ENCODE peak calls at places on chromosomes 4 and X, in ten cellular contexts. K, B, I, P, O, F, G, Z, V and X are unnamed samples. For H3K9me3 and H3K4me1, the result is how much of the 10 kb centered on the place peaks cover.

GRCh38 chrX:3066555-3066954 is 25.3 kb downstream of the ARSF start:
- DNase-seq in V (no peak), B (no peak), O (peak), F (no peak), I (no peak), K (no peak), Z (peak), G (no peak), P (no peak), X (no peak)

GRCh38 chr4:57037982-57038604 is 59.4 kb downstream of the POLR2B start:
- DNase-seq in F (peak), B (peak), O (peak), Z (peak), G (peak), I (peak), V (peak), P (peak), K (peak), X (no peak)

GRCh38 chr4:92433272-92433758 is 129.5 kb downstream of the GRID2 start:
- DNase-seq in F (no peak), V (no peak), I (peak), P (no peak), G (no peak), Z (no peak), B (no peak), K (no peak), O (no peak), X (no peak)

GRCh38 chrX:102959471-102959870 is 22.4 kb downstream of the RAB40AL start:
- DNase-seq in O (no peak), I (no peak), V (no peak), G (no peak), F (no peak), B (no peak), Z (no peak), P (no peak), K (no peak), X (no peak)

GRCh38 chrX:136227948-136228584 is 23.1 kb downstream of the MAP7D3 start:
- DNase-seq in P (no peak), F (no peak), V (no peak), K (no peak), Z (no peak), G (no peak), I (no peak), O (peak), B (no peak), X (no peak)

GRCh38 chrX:80808854-80809493 is 703 bp downstream of the BRWD3 start:
- DNase-seq in F (no peak), B (peak), O (peak), V (no peak), G (no peak), Z (peak), I (peak), K (no peak), P (peak), X (peak)

GRCh38 chrX:55135171-55135570 is 46.4 kb downstream of the PAGE2 start:
- DNase-seq in K (peak), I (no peak), G (no peak), B (peak), Z (peak), O (peak), F (no peak), V (peak), P (peak), X (peak)

GRCh38 chrX:63013549-63013948 is 337.6 kb downstream of the SPIN4 start:
- DNase-seq in B (no peak), V (no peak), Z (no peak), G (no peak), I (no peak), O (no peak), K (no peak), P (no peak), F (no peak), X (no peak)

GRCh38 chr4:158159054-158159717 is 13.6 kb downstream of the GASK1B start:
- DNase-seq in P (peak), V (no peak), G (no peak), Z (no peak), K (no peak), I (no peak), F (no peak), O (peak), B (no peak), X (no peak)

GRCh38 chr4:7041851-7042696 is 1.1 kb upstream of the TADA2B start:
- DNase-seq in G (peak), B (peak), V (peak), O (no peak), F (peak), I (peak), K (peak), P (no peak), Z (peak), X (peak)

GRCh38 chrX:9635368-9635767 is 130.3 kb downstream of the GPR143 start:
- DNase-seq in B (no peak), K (no peak), V (no peak), G (no peak), F (peak), O (no peak), P (no peak), Z (no peak), I (no peak), X (no peak)

GRCh38 chr4:51909236-51909703 is 66.3 kb downstream of the DCUN1D4 start:
- DNase-seq in I (no peak), G (no peak), P (no peak), O (no peak), Z (no peak), V (no peak), F (no peak), B (no peak), K (no peak), X (no peak)

GRCh38 chr4:99054428-99054994 is 34.1 kb downstream of the ADH5 start:
- DNase-seq in F (no peak), O (no peak), Z (no peak), V (no peak), P (no peak), G (no peak), K (no peak), I (no peak), B (no peak), X (no peak)

GRCh38 chrX:153488231-153488914 is 6.4 kb upstream of the BGN start:
- DNase-seq in B (no peak), F (peak), I (no peak), K (no peak), Z (peak), V (peak), G (no peak), O (peak), P (peak), X (no peak)

GRCh38 chrX:25442501-25442900 is 426.7 kb upstream of the ARX start:
- DNase-seq in B (no peak), K (no peak), P (no peak), I (no peak), O (no peak), V (no peak), F (no peak), G (no peak), Z (peak), X (no peak)

GRCh38 chr4:112119358-112119783 is 25.9 kb upstream of the FAM241A start:
- DNase-seq in G (no peak), V (no peak), B (no peak), P (no peak), K (no peak), Z (no peak), I (no peak), O (no peak), F (no peak), X (no peak)

GRCh38 chr4:106032851-106033286 is 137.6 kb downstream of the NPNT start:
- DNase-seq in B (no peak), O (peak), G (no peak), I (no peak), F (peak), P (no peak), K (no peak), V (no peak), Z (peak), X (no peak)

GRCh38 chrX:16488959-16489358 is 161.0 kb upstream of the S100G start:
- DNase-seq in P (no peak), Z (no peak), F (no peak), O (no peak), I (no peak), V (no peak), G (no peak), B (no peak), K (no peak), X (no peak)

GRCh38 chr4:56654238-56654632 is 26.9 kb downstream of the HOPX start:
- DNase-seq in V (no peak), B (peak), K (no peak), O (peak), Z (no peak), F (no peak), I (no peak), G (no peak), P (no peak), X (no peak)

GRCh38 chr4:145812902-145813301 is 125.7 kb downstream of the ZNF827 start:
- DNase-seq in K (no peak), I (no peak), B (no peak), Z (no peak), V (no peak), O (no peak), P (no peak), F (no peak), G (no peak), X (no peak)

GRCh38 chr4:26441110-26441509 is 49.2 kb downstream of the CCKAR start:
- DNase-seq in K (no peak), B (peak), G (no peak), O (peak), V (no peak), F (no peak), Z (no peak), P (no peak), I (no peak), X (no peak)

GRCh38 chrX:13381514-13381913 is 61.7 kb upstream of the ATXN3L start:
- DNase-seq in K (no peak), V (no peak), B (no peak), Z (no peak), G (no peak), O (peak), F (no peak), P (no peak), I (no peak), X (no peak)

GRCh38 chr4:150302553-150302952 is 224.3 kb downstream of the DCLK2 start:
- DNase-seq in F (peak), I (no peak), O (peak), P (peak), V (peak), G (no peak), K (no peak), Z (no peak), B (no peak), X (no peak)

GRCh38 chr4:142752331-142752830 is 93.7 kb downstream of the INPP4B start:
- DNase-seq in K (no peak), B (no peak), G (no peak), V (no peak), Z (peak), I (no peak), O (peak), F (no peak), P (no peak), X (no peak)
- H3K27ac ChIP-seq in K (no peak), B (peak), G (no peak), V (no peak), Z (no peak), I (no peak), O (peak), F (no peak), P (no peak), X (no peak)

DNA sequence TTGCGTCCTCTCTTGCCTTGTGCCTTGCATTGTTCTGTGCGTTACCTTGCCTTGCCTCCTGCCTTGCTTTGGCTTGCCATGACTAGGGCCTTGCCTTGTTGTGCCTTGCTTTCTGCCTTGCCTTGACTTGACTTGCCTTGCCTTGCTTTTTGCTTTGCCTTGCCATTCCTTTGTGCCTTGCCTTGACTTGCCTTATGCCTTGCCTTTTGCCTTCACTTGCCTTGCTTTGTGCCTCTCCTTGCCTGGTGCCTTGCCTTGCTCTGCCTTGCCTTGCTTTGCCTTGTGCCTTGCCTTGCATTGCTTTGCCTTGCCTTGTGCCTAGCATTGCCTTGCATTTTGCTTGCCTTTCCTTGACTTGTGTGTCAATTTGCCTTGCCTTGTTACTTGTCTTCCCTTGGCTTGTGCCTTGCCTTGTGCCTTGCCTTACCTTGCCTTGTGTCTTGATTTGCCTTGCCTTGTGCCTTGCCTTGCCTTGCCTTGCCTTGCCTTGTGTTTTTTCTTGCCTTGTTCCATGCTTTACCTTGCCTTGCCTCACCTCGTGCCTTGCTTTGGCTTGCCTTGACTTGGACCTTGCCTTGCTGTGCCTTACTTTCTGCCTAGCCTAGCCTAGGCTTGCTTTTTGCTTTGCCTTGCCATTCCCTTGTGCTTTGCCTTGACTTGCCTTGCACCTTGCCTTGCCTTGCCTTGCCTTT is 95.8 kb downstream of the TAB3 start:
- DNase-seq in K (no peak), P (no peak), G (no peak), V (no peak), B (no peak), I (no peak), Z (no peak), O (no peak), F (no peak), X (no peak)
- H3K9me3 ChIP-seq in K (under half), P (under half), G (under half), V (under half), B (under half), I (under half), Z (under half), O (under half), F (under half), X (under half)

GRCh38 chr4:70667710-70668535 is 1.6 kb upstream of the JCHAIN start:
- DNase-seq in I (no peak), P (no peak), G (no peak), Z (no peak), F (no peak), K (no peak), B (no peak), O (peak), V (no peak), X (no peak)
- H3K4me1 ChIP-seq in I (under half), P (under half), G (under half), Z (under half), F (under half), K (under half), B (under half), O (under half), V (under half), X (under half)

DNA sequence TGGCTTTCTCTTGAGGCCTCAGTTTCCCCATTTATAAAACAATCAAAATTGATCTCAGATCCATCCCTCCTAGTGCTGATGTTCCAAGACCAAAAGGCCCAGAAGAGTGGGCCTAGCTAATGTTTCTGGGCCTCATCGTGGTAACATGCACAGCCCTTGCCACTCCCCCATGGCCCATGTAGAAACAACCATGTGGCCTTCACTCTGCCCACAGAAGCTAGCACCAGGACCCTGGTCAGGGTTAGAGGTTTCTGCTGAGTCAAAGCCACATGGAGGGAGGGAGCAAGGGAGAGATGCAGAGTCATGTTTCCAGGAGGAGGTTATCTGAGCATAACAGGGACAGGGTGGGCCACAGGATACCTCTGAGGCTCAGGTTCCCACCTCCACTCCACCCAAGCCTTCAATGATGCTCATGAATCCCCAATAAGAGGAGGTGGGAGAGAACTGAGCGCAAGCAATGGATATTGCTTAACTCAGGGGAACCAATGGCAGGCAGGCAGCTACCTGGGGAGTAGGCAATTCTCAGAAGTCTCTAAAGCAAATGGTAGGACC is 16.9 kb downstream of the OTUD5 start:
- DNase-seq in Z (no peak), K (no peak), V (peak), O (no peak), I (no peak), G (no peak), P (no peak), F (no peak), B (no peak), X (no peak)
- H3K27ac ChIP-seq in Z (no peak), K (no peak), V (peak), O (no peak), I (no peak), G (no peak), P (no peak), F (no peak), B (no peak), X (peak)

DNA sequence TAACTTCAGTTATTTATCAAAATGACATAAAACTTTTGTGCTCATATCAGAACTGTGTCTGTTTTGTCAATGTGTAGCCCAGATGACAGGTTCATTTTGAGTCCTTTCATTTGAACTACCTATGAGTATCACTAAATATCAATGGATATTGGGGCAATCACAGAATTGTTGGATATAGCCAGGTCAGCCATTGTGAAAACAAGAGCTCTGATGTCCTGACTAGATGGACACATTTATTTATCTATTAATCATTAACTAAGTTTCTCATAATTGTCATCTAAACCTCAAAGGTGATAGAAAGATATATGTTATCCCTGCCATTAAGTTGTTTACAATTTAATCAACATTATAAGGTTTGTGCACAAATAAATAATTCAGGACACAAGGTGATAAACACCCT is 638.3 kb upstream of the GRIA3 start:
- DNase-seq in Z (no peak), K (no peak), G (no peak), I (no peak), B (no peak), V (no peak), P (no peak), O (no peak), F (no peak), X (no peak)
- H3K9me3 ChIP-seq in Z (under half), K (under half), G (under half), I (under half), B (under half), V (under half), P (under half), O (under half), F (under half), X (under half)